ENCODE peak calls at places on chromosomes 13 and 19, in seven cellular contexts. One of them, this sample, is unnamed.

GRCh38 chr19:8571006-8571411 is 6.2 kb downstream of the MYO1F start:
- DNase-seq in epithelial cell of esophagus: no peak
- DNase-seq in activated CD8-positive, alpha-beta T cell treated with anti-CD3 and anti-CD28 coated beads for 36 hours: peak; percentile 73
- DNase-seq in osteoblast: peak; percentile 92
- DNase-seq in fibroblast of pulmonary artery: peak; percentile 59
- DNase-seq in left lung: peak; percentile 78
- DNase-seq in AG04450: no peak
- DNase-seq in this sample: no peak

GRCh38 chr13:93521307-93521706 is 294.7 kb downstream of the GPC6 start:
- DNase-seq in epithelial cell of esophagus: no peak
- DNase-seq in activated CD8-positive, alpha-beta T cell treated with anti-CD3 and anti-CD28 coated beads for 36 hours: no peak
- DNase-seq in osteoblast: no peak
- DNase-seq in fibroblast of pulmonary artery: no peak
- DNase-seq in left lung: no peak
- DNase-seq in AG04450: no peak
- DNase-seq in this sample: no peak

GRCh38 chr13:28530729-28531194 is 35.8 kb upstream of the FLT1 start:
- DNase-seq in epithelial cell of esophagus: no peak
- DNase-seq in activated CD8-positive, alpha-beta T cell treated with anti-CD3 and anti-CD28 coated beads for 36 hours: no peak
- DNase-seq in osteoblast: peak; percentile 79
- DNase-seq in fibroblast of pulmonary artery: peak; percentile 50
- DNase-seq in left lung: no peak
- DNase-seq in AG04450: no peak
- DNase-seq in this sample: no peak

GRCh38 chr19:33398361-33399060 is 25.0 kb downstream of the CEBPG start:
- DNase-seq in epithelial cell of esophagus: no peak
- DNase-seq in activated CD8-positive, alpha-beta T cell treated with anti-CD3 and anti-CD28 coated beads for 36 hours: no peak
- DNase-seq in osteoblast: peak; percentile 76
- DNase-seq in fibroblast of pulmonary artery: no peak
- DNase-seq in left lung: peak; percentile 21
- DNase-seq in AG04450: no peak
- DNase-seq in this sample: no peak

GRCh38 chr19:10206226-10206873 is 11.6 kb upstream of the DNMT1 start:
- DNase-seq in epithelial cell of esophagus: no peak
- DNase-seq in activated CD8-positive, alpha-beta T cell treated with anti-CD3 and anti-CD28 coated beads for 36 hours: no peak
- DNase-seq in osteoblast: peak; percentile 93
- DNase-seq in fibroblast of pulmonary artery: peak; percentile 63
- DNase-seq in left lung: peak; percentile 80
- DNase-seq in AG04450: no peak
- DNase-seq in this sample: peak; percentile 69

GRCh38 chr19:47227347-47228167 is 3.4 kb downstream of the BBC3 start:
- DNase-seq in epithelial cell of esophagus: peak; percentile 78
- DNase-seq in activated CD8-positive, alpha-beta T cell treated with anti-CD3 and anti-CD28 coated beads for 36 hours: peak; percentile 87
- DNase-seq in osteoblast: peak; percentile 99
- DNase-seq in fibroblast of pulmonary artery: peak; percentile 98
- DNase-seq in left lung: peak; percentile 95
- DNase-seq in AG04450: peak; percentile 84
- DNase-seq in this sample: peak; percentile 62

GRCh38 chr13:65456150-65456912 is 1773.8 kb downstream of the PCDH9 start:
- DNase-seq in epithelial cell of esophagus: peak; percentile 2
- DNase-seq in activated CD8-positive, alpha-beta T cell treated with anti-CD3 and anti-CD28 coated beads for 36 hours: no peak
- DNase-seq in osteoblast: no peak
- DNase-seq in fibroblast of pulmonary artery: no peak
- DNase-seq in left lung: no peak
- DNase-seq in AG04450: no peak
- DNase-seq in this sample: no peak

GRCh38 chr19:16445238-16446107 is 26.3 kb downstream of the EPS15L1 start:
- DNase-seq in epithelial cell of esophagus: peak; percentile 13
- DNase-seq in activated CD8-positive, alpha-beta T cell treated with anti-CD3 and anti-CD28 coated beads for 36 hours: peak; percentile 22
- DNase-seq in osteoblast: peak; percentile 29
- DNase-seq in fibroblast of pulmonary artery: no peak
- DNase-seq in left lung: no peak
- DNase-seq in AG04450: no peak
- DNase-seq in this sample: no peak

GRCh38 chr19:54136086-54136863 is 1.3 kb upstream of the CNOT3 start:
- DNase-seq in epithelial cell of esophagus: peak; percentile 15
- DNase-seq in activated CD8-positive, alpha-beta T cell treated with anti-CD3 and anti-CD28 coated beads for 36 hours: no peak
- DNase-seq in osteoblast: peak; percentile 92
- DNase-seq in fibroblast of pulmonary artery: peak; percentile 27
- DNase-seq in left lung: no peak
- DNase-seq in AG04450: no peak
- DNase-seq in this sample: no peak

GRCh38 chr13:101747039-101747438 is 294.6 kb downstream of the ITGBL1 start:
- DNase-seq in epithelial cell of esophagus: no peak
- DNase-seq in activated CD8-positive, alpha-beta T cell treated with anti-CD3 and anti-CD28 coated beads for 36 hours: no peak
- DNase-seq in osteoblast: no peak
- DNase-seq in fibroblast of pulmonary artery: no peak
- DNase-seq in left lung: no peak
- DNase-seq in AG04450: no peak
- DNase-seq in this sample: no peak

GRCh38 chr13:107586216-107586615 is 629.1 kb downstream of the LIG4 start:
- DNase-seq in epithelial cell of esophagus: no peak
- DNase-seq in activated CD8-positive, alpha-beta T cell treated with anti-CD3 and anti-CD28 coated beads for 36 hours: no peak
- DNase-seq in osteoblast: no peak
- DNase-seq in fibroblast of pulmonary artery: no peak
- DNase-seq in left lung: no peak
- DNase-seq in AG04450: peak; percentile 33
- DNase-seq in this sample: no peak

GRCh38 chr13:76729690-76730089 is 156.5 kb downstream of the KCTD12 start:
- DNase-seq in epithelial cell of esophagus: no peak
- DNase-seq in activated CD8-positive, alpha-beta T cell treated with anti-CD3 and anti-CD28 coated beads for 36 hours: no peak
- DNase-seq in osteoblast: no peak
- DNase-seq in fibroblast of pulmonary artery: no peak
- DNase-seq in left lung: no peak
- DNase-seq in AG04450: no peak
- DNase-seq in this sample: no peak

GRCh38 chr13:69591437-69591836 is 516.2 kb upstream of the ATXN8OS start:
- DNase-seq in epithelial cell of esophagus: no peak
- DNase-seq in activated CD8-positive, alpha-beta T cell treated with anti-CD3 and anti-CD28 coated beads for 36 hours: no peak
- DNase-seq in osteoblast: no peak
- DNase-seq in fibroblast of pulmonary artery: no peak
- DNase-seq in left lung: no peak
- DNase-seq in AG04450: no peak
- DNase-seq in this sample: no peak

DNA sequence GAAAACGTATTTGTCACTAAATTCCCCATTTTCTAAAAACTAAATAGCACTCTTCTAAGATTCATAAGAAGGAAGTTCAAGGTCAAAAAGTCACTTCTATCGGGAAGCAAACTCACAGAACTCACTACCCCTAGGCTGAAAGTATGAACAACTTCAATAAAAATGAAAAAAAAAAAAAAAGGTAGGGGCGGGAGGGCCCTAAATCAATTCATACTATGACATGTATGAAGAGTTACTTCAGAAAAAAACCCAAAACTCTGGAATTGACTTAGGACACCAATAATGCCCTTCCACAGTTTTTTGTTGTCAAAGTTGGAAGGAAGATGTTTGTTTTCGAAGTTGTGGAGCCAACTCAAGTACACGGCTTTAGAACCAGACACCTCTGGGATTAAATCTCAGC is 1.1 kb downstream of the SUCLA2 start:
- DNase-seq in epithelial cell of esophagus: no peak
- DNase-seq in activated CD8-positive, alpha-beta T cell treated with anti-CD3 and anti-CD28 coated beads for 36 hours: no peak
- DNase-seq in osteoblast: no peak
- DNase-seq in fibroblast of pulmonary artery: no peak
- DNase-seq in left lung: no peak
- DNase-seq in AG04450: no peak
- DNase-seq in this sample: no peak
- TF ChIP-seq CTCF in epithelial cell of esophagus: no peak
- TF ChIP-seq CTCF in activated CD8-positive, alpha-beta T cell treated with anti-CD3 and anti-CD28 coated beads for 36 hours: no peak
- TF ChIP-seq CTCF in osteoblast: no peak
- TF ChIP-seq CTCF in fibroblast of pulmonary artery: no peak
- TF ChIP-seq CTCF in left lung: no peak
- TF ChIP-seq CTCF in AG04450: no peak
- TF ChIP-seq CTCF in this sample: no peak

DNA sequence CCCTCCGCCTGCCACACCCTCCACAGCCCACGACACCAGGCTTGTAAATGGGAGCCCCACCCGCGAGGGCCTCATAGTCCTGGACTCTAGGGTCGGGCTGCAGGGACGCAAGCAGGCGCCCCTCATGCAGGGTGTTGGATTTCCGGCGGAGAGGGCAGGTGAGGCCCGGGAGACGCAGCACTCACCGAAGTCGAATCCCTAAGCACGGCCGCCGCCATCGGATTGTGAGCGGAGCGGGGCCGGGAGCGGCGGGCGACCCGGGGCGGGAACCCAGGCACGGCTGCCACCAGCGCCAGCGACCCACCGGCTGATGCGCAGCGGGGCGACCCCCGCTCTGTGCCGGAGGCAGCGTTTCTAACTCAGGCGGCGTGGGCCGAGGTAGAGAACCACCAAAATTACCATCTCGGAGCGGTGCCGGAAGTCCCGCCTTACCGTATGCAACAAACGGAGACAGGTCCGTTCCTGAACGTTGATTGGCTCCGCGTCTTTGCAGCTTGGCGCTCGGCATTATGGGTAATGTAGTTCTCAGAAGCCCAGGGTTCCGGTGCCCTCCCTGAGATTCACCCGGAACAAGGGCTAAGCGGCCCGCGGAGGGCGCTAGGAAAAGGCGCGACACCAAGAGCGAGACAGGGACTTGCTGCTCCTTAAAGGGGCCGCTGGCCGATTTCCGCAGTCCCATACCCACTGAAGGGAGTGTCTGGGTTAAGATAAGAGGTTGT is at the start of gene ZNF416:
- DNase-seq in epithelial cell of esophagus: peak; percentile 99
- DNase-seq in activated CD8-positive, alpha-beta T cell treated with anti-CD3 and anti-CD28 coated beads for 36 hours: peak; percentile 98
- DNase-seq in osteoblast: peak; percentile 99
- DNase-seq in fibroblast of pulmonary artery: peak; percentile 99
- DNase-seq in left lung: peak; percentile 97
- DNase-seq in AG04450: peak; percentile 97
- DNase-seq in this sample: peak; percentile 96
- TF ChIP-seq CTCF in epithelial cell of esophagus: peak; percentile 16
- TF ChIP-seq CTCF in activated CD8-positive, alpha-beta T cell treated with anti-CD3 and anti-CD28 coated beads for 36 hours: no peak
- TF ChIP-seq CTCF in osteoblast: peak; percentile 27
- TF ChIP-seq CTCF in fibroblast of pulmonary artery: peak; percentile 10
- TF ChIP-seq CTCF in left lung: no peak
- TF ChIP-seq CTCF in AG04450: peak; percentile 11
- TF ChIP-seq CTCF in this sample: peak; percentile 9

GRCh38 chr13:39811696-39812095 is 156.2 kb downstream of the COG6 start:
- DNase-seq in epithelial cell of esophagus: no peak
- DNase-seq in activated CD8-positive, alpha-beta T cell treated with anti-CD3 and anti-CD28 coated beads for 36 hours: no peak
- DNase-seq in osteoblast: no peak
- DNase-seq in fibroblast of pulmonary artery: no peak
- DNase-seq in left lung: no peak
- DNase-seq in AG04450: no peak
- DNase-seq in this sample: no peak
- TF ChIP-seq CTCF in epithelial cell of esophagus: no peak
- TF ChIP-seq CTCF in activated CD8-positive, alpha-beta T cell treated with anti-CD3 and anti-CD28 coated beads for 36 hours: no peak
- TF ChIP-seq CTCF in osteoblast: no peak
- TF ChIP-seq CTCF in fibroblast of pulmonary artery: no peak
- TF ChIP-seq CTCF in left lung: no peak
- TF ChIP-seq CTCF in AG04450: no peak
- TF ChIP-seq CTCF in this sample: no peak

GRCh38 chr13:64441740-64442139 is 2788.4 kb downstream of the PCDH9 start:
- DNase-seq in epithelial cell of esophagus: no peak
- DNase-seq in activated CD8-positive, alpha-beta T cell treated with anti-CD3 and anti-CD28 coated beads for 36 hours: no peak
- DNase-seq in osteoblast: peak; percentile 13
- DNase-seq in fibroblast of pulmonary artery: no peak
- DNase-seq in left lung: no peak
- DNase-seq in AG04450: no peak
- DNase-seq in this sample: no peak

GRCh38 chr13:64446372-64446771 is 2783.8 kb downstream of the PCDH9 start:
- DNase-seq in epithelial cell of esophagus: peak; percentile 40
- DNase-seq in activated CD8-positive, alpha-beta T cell treated with anti-CD3 and anti-CD28 coated beads for 36 hours: no peak
- DNase-seq in osteoblast: no peak
- DNase-seq in fibroblast of pulmonary artery: peak; percentile 9
- DNase-seq in left lung: no peak
- DNase-seq in AG04450: no peak
- DNase-seq in this sample: no peak
- TF ChIP-seq CTCF in epithelial cell of esophagus: peak; percentile 68
- TF ChIP-seq CTCF in activated CD8-positive, alpha-beta T cell treated with anti-CD3 and anti-CD28 coated beads for 36 hours: no peak
- TF ChIP-seq CTCF in osteoblast: peak; percentile 14
- TF ChIP-seq CTCF in fibroblast of pulmonary artery: peak; percentile 40
- TF ChIP-seq CTCF in left lung: no peak
- TF ChIP-seq CTCF in AG04450: peak; percentile 35
- TF ChIP-seq CTCF in this sample: peak; percentile 9

DNA sequence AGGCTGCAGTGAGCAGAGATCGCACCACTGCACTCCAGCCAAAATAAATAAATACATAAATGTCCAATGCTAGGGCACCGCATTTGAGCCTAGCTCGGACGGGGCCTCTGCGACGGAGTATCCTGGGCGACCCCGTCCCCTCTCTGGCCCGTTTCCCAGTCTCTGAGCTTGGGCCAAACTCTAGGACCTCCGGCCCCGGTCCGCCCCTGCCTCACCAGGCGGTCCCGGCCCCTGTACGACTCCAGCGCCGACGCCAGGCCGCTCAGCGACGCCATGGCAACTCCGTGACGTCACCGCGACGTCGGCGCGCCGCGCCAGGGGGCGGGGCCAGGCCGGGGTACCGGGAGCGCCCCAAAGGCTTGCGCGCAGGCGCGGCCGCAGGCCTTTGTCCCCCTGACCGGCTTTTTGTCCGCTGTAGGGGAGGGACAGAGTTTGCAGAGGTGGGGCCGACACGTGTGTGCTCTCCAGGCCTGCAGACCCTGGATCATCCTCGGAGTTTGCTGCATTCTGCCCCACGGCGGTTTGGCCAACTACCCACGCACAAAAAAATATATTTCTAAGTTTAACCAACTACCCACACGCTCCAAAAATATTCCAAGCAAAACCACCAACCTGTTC is at the start of gene PEX11G:
- DNase-seq in epithelial cell of esophagus: peak; percentile 76
- DNase-seq in activated CD8-positive, alpha-beta T cell treated with anti-CD3 and anti-CD28 coated beads for 36 hours: peak; percentile 89
- DNase-seq in osteoblast: peak; percentile 100
- DNase-seq in fibroblast of pulmonary artery: peak; percentile 89
- DNase-seq in left lung: peak; percentile 90
- DNase-seq in AG04450: peak; percentile 38
- DNase-seq in this sample: peak; percentile 53
- TF ChIP-seq CTCF in epithelial cell of esophagus: no peak
- TF ChIP-seq CTCF in activated CD8-positive, alpha-beta T cell treated with anti-CD3 and anti-CD28 coated beads for 36 hours: no peak
- TF ChIP-seq CTCF in osteoblast: no peak
- TF ChIP-seq CTCF in fibroblast of pulmonary artery: no peak
- TF ChIP-seq CTCF in left lung: no peak
- TF ChIP-seq CTCF in AG04450: no peak
- TF ChIP-seq CTCF in this sample: no peak

This sample was measured in astrocyte of the cerebellum.